ENCODE peak calls at places on chromosomes 3 and 15, in four cellular contexts. F, R, M and S are unnamed samples.

GRCh38 chr3:51622868-51623267 is 48.2 kb upstream of the TEX264 start:
- DNase-seq in F (no peak), R (no peak), M (peak), S (no peak)

GRCh38 chr15:78761891-78762385 is 49.3 kb downstream of the ADAMTS7 start:
- DNase-seq in F (no peak), R (no peak), M (no peak), S (no peak)

GRCh38 chr3:26484140-26484539 is 138.4 kb upstream of the LRRC3B start:
- DNase-seq in F (peak), R (no peak), M (no peak), S (no peak)

GRCh38 chr3:70999730-71000129 is 583.8 kb downstream of the FOXP1 start:
- DNase-seq in F (no peak), R (no peak), M (peak), S (no peak)

GRCh38 chr3:31534036-31534435 is 1.3 kb downstream of the STT3B start:
- DNase-seq in F (peak), R (no peak), M (no peak), S (no peak)

GRCh38 chr15:69031013-69032001 is 16.8 kb downstream of the NOX5 start:
- DNase-seq in F (peak), R (peak), M (peak), S (peak)

GRCh38 chr3:77081240-77081661 is 41.4 kb downstream of the ROBO2 start:
- DNase-seq in F (peak), R (peak), M (peak), S (no peak)

GRCh38 chr3:71983694-71984093 is 198.7 kb upstream of the PROK2 start:
- DNase-seq in F (no peak), R (no peak), M (no peak), S (no peak)

GRCh38 chr3:159416854-159417253 is 571.8 kb upstream of the IL12A start:
- DNase-seq in F (peak), R (no peak), M (peak), S (no peak)

GRCh38 chr3:187802928-187803259 is 57.6 kb upstream of the BCL6 start:
- DNase-seq in F (no peak), R (no peak), M (no peak), S (no peak)

GRCh38 chr3:158769519-158770253 is 32.2 kb upstream of the MFSD1 start:
- DNase-seq in F (no peak), R (no peak), M (no peak), S (no peak)

GRCh38 chr3:150599611-150600297 is 3.4 kb upstream of the SELENOT start:
- DNase-seq in F (no peak), R (no peak), M (peak), S (no peak)

GRCh38 chr3:33636125-33636855 is 81.8 kb downstream of the CLASP2 start:
- DNase-seq in F (peak), R (no peak), M (peak), S (no peak)

GRCh38 chr3:49790626-49791411 is 4.5 kb upstream of the IP6K1 start:
- DNase-seq in F (no peak), R (no peak), M (no peak), S (peak)

GRCh38 chr3:114299421-114299820 is 5.6 kb downstream of the TIGIT start:
- DNase-seq in F (peak), R (no peak), M (peak), S (no peak)

GRCh38 chr3:185155678-185156077 is 2.8 kb upstream of the C3orf70 start:
- DNase-seq in F (no peak), R (no peak), M (no peak), S (no peak)

GRCh38 chr3:17322106-17322793 is 420.2 kb downstream of the TBC1D5 start:
- DNase-seq in F (no peak), R (no peak), M (no peak), S (no peak)

GRCh38 chr3:122255757-122256439 is 69.2 kb upstream of the CSTA start:
- DNase-seq in F (no peak), R (no peak), M (no peak), S (no peak)

GRCh38 chr3:25139267-25139666 is 288.8 kb upstream of the RARB start:
- DNase-seq in F (no peak), R (no peak), M (no peak), S (no peak)

GRCh38 chr15:67833504-67834248 is 6.2 kb downstream of the RNU6-1 start:
- DNase-seq in F (peak), R (no peak), M (no peak), S (no peak)

GRCh38 chr15:91787198-91787597 is 66.3 kb upstream of the SLCO3A1 start:
- DNase-seq in F (no peak), R (no peak), M (no peak), S (no peak)

GRCh38 chr3:188661801-188662200 is 507.8 kb downstream of the LPP start:
- DNase-seq in F (no peak), R (no peak), M (no peak), S (no peak)

GRCh38 chr3:57951106-57951882 is 56.9 kb upstream of the FLNB start:
- DNase-seq in F (peak), R (peak), M (peak), S (peak)

GRCh38 chr3:52385157-52385556 is 59.7 kb downstream of the SEMA3G start:
- DNase-seq in F (peak), R (no peak), M (peak), S (no peak)

GRCh38 chr15:27324871-27325270 is 353.9 kb downstream of the GABRG3 start:
- DNase-seq in F (no peak), R (no peak), M (no peak), S (no peak)

GRCh38 chr3:152780553-152780952 is 54.4 kb upstream of the P2RY1 start:
- DNase-seq in F (no peak), R (no peak), M (peak), S (no peak)

GRCh38 chr3:20042331-20042730 is 2.1 kb downstream of the KAT2B start:
- DNase-seq in F (no peak), R (no peak), M (no peak), S (no peak)

GRCh38 chr3:129119365-129120100 is 2.1 kb downstream of the RAB43 start:
- DNase-seq in F (peak), R (peak), M (no peak), S (no peak)

GRCh38 chr3:40181182-40181581 is 128.3 kb upstream of the EIF1B start:
- DNase-seq in F (no peak), R (no peak), M (no peak), S (no peak)

GRCh38 chr3:96814581-96815567 is at the start of gene EPHA6:
- DNase-seq in F (peak), R (no peak), M (no peak), S (peak)

GRCh38 chr15:25427861-25428260 is 11.0 kb downstream of the UBE3A start:
- DNase-seq in F (no peak), R (no peak), M (no peak), S (no peak)

GRCh38 chr15:89334510-89335288 is at the start of gene POLG:
- DNase-seq in F (peak), R (peak), M (peak), S (peak)
- TF ChIP-seq CTCF in F (no peak), R (no peak), M (no peak), S (no peak)

DNA sequence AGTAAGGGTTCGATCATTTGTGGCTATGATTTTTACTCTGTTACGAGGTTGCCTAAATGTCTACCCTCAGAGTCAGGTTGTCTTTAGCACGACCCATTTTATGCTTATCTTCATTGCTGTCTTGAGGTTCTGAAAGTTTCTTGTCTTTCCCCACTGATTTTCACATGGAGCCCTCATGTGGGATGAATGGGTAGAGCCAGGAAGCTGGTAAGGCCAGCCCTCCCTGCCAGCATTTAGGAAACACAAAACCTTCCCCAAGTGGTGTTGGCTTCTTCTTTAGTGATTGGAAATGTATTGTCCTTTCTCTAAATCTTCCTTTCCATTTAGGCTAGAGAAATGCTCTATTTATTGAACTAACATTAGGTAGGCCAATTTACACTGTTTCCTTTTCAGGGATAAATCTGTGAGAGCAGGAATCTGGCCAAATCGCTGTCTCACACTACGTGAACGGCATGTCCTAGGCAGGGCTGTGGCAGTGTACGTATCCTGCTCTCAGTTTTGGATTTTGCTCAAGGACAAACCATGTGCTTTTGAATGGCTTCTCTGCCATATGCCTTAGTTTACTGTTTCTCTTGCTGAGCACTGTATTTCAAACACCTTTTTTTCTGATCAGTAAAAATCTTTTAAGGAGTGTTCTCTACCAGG is 43.7 kb downstream of the MYZAP start:
- DNase-seq in F (no peak), R (no peak), M (no peak), S (no peak)
- TF ChIP-seq CTCF in F (no peak), R (no peak), M (no peak), S (no peak)

DNA sequence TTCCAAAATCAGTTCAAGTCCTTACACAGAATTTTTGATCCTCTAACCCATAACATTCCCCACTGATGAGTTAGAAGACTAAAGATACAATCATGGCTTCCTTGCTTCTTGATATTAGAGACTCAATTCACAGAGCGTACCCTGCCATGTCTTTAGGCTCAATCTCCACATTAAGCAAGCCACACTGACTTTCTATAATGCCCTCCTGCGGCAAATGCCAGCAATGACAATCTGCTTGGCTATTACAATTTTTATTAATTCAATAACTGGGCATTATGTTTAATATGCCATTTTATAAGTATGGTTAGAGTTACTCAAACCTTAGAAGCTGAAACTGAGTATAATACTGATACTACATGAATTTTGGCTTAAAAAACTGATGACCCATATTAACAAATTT is 479.7 kb upstream of the NR2F2 start:
- DNase-seq in F (peak), R (no peak), M (no peak), S (no peak)
- TF ChIP-seq CTCF in F (no peak), R (no peak), M (no peak), S (no peak)

DNA sequence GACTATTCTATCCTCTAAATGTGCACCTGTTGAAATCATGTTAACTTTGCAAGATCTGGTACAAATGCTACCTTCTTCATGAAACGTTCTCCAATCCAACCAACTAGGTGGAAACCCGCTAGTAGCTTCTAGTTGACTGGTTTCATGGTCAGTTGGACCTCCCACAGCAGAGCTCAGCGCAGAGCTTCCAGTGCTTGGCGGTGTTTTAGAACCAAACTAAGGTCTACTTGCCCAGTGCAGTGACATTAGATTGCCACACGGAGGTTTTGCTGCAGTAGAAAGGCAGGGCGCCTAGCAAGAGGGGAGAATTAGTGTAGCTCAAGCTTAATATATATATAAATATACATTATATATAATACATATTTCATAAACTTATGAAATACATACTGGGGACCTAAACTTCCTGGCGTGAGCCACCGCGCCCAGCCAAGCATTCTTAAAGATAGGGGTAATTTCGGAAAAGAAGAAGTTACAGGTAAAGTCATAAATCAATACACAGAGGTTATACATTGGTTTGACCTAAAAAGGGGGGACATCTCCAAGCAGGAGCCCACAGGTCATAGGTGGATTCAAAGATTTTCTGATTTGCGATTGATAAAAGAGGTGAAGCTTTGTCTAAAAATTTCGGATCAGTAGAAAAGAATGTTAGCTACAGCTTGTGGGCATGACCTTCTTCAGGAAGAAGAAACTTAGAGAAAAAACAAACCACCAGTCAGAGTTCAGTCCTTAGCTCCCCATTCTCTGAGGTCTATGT is 2.0 kb upstream of the OXSR1 start:
- DNase-seq in F (no peak), R (no peak), M (no peak), S (no peak)
- TF ChIP-seq CTCF in F (no peak), R (no peak), M (no peak), S (no peak)